ENCODE peak calls at places on chromosomes 3 and 15, in seven cellular contexts. T, U, B, Z, J, I and K are unnamed samples.

GRCh38 chr3:128746881-128747280 is 20.9 kb downstream of the RAB7A start:
- DNase-seq in T (no peak), U (no peak), B (no peak), Z (no peak), J (no peak), I (no peak), K (no peak)

GRCh38 chr15:90097475-90097874 is 4.8 kb downstream of the IDH2 start:
- DNase-seq in T (no peak), U (no peak), B (no peak), Z (no peak), J (no peak), I (no peak), K (no peak)

GRCh38 chr3:71713041-71713440 is 12.2 kb downstream of the EIF4E3 start:
- DNase-seq in T (no peak), U (no peak), B (no peak), Z (no peak), J (no peak), I (no peak), K (no peak)

GRCh38 chr3:15667484-15667883 is 65.9 kb downstream of the BTD start:
- DNase-seq in T (no peak), U (no peak), B (no peak), Z (no peak), J (no peak), I (no peak), K (no peak)

GRCh38 chr3:188686319-188686718 is 485.5 kb upstream of the TPRG1 start:
- DNase-seq in T (no peak), U (no peak), B (no peak), Z (no peak), J (no peak), I (no peak), K (no peak)

GRCh38 chr3:184874709-184875644 is 63.0 kb downstream of the VPS8 start:
- DNase-seq in T (peak), U (no peak), B (peak), Z (peak), J (peak), I (no peak), K (peak)

GRCh38 chr3:126659915-126660886 is 5.3 kb upstream of the TXNRD3 start:
- DNase-seq in T (peak), U (peak), B (no peak), Z (no peak), J (no peak), I (no peak), K (no peak)

GRCh38 chr3:8246070-8246469 is 255.6 kb upstream of the LMCD1 start:
- DNase-seq in T (no peak), U (no peak), B (no peak), Z (no peak), J (no peak), I (no peak), K (no peak)

GRCh38 chr15:27894645-27895044 is 204.5 kb downstream of the OCA2 start:
- DNase-seq in T (no peak), U (no peak), B (no peak), Z (no peak), J (no peak), I (no peak), K (no peak)

GRCh38 chr3:72683068-72683467 is 165.2 kb downstream of the SHQ1 start:
- DNase-seq in T (no peak), U (no peak), B (no peak), Z (no peak), J (no peak), I (no peak), K (no peak)

GRCh38 chr15:54772663-54773062 is 424.1 kb downstream of the RSL24D1 start:
- DNase-seq in T (peak), U (no peak), B (no peak), Z (no peak), J (no peak), I (no peak), K (no peak)

GRCh38 chr3:20422391-20422790 is 236.4 kb upstream of the SGO1 start:
- DNase-seq in T (no peak), U (no peak), B (no peak), Z (no peak), J (no peak), I (no peak), K (no peak)
- H3K18ac ChIP-seq in T (no peak), U (no peak), B (no peak), Z (no peak), J (no peak), I (no peak), K (no peak)

GRCh38 chr15:91916051-91916450 is 62.5 kb downstream of the SLCO3A1 start:
- DNase-seq in T (no peak), U (no peak), B (no peak), Z (no peak), J (no peak), I (no peak), K (no peak)
- H3K18ac ChIP-seq in T (no peak), U (no peak), B (no peak), Z (peak), J (no peak), I (no peak), K (no peak)

DNA sequence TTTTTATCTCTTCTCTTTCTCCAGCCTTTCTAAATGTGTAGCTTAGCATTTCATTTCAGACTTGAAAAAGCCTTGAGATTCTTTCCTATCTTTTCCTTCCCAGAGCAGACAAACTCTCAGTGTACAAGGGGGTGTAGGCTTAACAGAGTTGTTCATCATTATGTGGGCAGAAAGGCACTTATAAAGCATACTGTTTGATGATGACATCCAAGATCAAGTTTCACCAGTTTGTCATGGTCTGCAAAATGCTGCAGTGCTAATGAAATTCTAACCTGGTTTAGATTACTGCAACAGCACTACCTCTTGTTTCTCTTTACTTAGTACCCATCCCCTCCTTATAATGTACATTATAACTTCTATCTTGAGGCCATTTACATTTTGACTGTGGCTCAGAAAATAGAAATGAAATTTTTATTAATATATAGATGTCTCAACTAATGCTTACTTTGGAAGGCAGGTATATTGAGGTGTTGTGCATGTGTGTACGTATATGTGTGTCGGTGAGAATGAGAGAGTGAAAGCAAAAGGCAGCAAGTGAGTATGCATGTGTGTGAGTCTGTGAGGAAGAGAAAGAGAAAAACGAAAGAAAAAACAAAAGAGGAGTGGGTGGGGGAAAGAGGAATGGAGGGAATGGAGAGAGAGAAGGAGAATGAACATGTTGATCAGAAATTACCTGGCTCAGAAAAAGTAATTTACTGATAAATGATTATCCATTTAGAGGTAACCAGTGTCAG is 1043.6 kb downstream of the TUSC7 start:
- DNase-seq in T (no peak), U (no peak), B (peak), Z (no peak), J (no peak), I (no peak), K (peak)
- H3K18ac ChIP-seq in T (no peak), U (no peak), B (no peak), Z (no peak), J (no peak), I (no peak), K (no peak)

DNA sequence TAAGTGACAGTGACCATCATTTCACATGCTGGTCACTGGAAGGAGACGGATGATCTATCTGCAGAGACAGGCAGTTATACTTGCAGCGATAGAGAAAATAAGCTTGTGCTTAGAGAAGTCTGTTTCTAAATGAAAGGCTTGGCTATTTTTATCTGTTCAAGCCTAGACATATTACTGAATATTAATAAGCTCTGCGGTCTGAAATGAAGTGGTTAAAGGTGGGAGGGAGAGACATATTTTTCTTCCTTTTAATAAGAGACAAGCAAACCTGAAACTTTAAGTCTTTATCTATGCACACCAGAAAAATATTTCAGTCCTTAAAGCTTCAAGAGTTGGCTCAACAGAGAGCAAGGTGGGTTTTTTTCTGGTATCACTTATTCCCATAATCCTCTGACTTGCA is 99.0 kb downstream of the CD200R1L start:
- DNase-seq in T (no peak), U (no peak), B (no peak), Z (no peak), J (no peak), I (no peak), K (no peak)
- H3K18ac ChIP-seq in T (no peak), U (no peak), B (no peak), Z (no peak), J (no peak), I (no peak), K (no peak)

GRCh38 chr3:143472731-143473523 is 353.4 kb downstream of the CHST2 start:
- DNase-seq in T (no peak), U (no peak), B (no peak), Z (no peak), J (peak), I (no peak), K (no peak)

GRCh38 chr3:143469159-143469558 is 349.6 kb downstream of the CHST2 start:
- DNase-seq in T (no peak), U (no peak), B (no peak), Z (no peak), J (no peak), I (no peak), K (no peak)

GRCh38 chr3:143476965-143477640 is 357.5 kb downstream of the CHST2 start:
- DNase-seq in T (peak), U (no peak), B (no peak), Z (no peak), J (no peak), I (no peak), K (no peak)

GRCh38 chr3:143471705-143472104 is 352.1 kb downstream of the CHST2 start:
- DNase-seq in T (no peak), U (no peak), B (no peak), Z (no peak), J (no peak), I (no peak), K (no peak)
- H3K18ac ChIP-seq in T (no peak), U (no peak), B (no peak), Z (no peak), J (no peak), I (no peak), K (no peak)

DNA sequence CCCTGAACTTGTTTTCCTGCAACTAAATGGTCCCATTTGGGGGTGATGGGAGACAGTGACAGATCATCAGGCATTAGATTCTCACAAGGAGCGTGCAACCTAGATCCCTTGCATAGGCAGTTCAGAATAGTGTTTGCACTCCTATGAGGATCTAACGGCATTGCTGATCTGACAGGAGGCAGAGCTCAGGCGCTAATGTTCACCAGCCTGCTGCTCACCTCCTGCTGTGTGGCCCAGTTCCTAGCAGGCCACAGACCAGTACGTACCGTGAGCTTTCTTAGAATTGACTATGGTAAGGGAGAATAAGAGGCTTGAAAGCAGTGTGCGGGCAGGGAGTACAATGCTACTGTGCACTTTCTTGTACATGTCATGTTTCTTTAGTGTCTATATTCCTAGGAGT is 17.6 kb upstream of the PLA2G4E start:
- DNase-seq in T (no peak), U (no peak), B (no peak), Z (no peak), J (no peak), I (no peak), K (no peak)
- H3K18ac ChIP-seq in T (no peak), U (no peak), B (no peak), Z (no peak), J (no peak), I (no peak), K (no peak)

GRCh38 chr3:16768956-16769355 is 115.8 kb upstream of the PLCL2 start:
- DNase-seq in T (peak), U (no peak), B (no peak), Z (no peak), J (no peak), I (no peak), K (no peak)
- H3K18ac ChIP-seq in T (no peak), U (no peak), B (no peak), Z (no peak), J (no peak), I (no peak), K (no peak)

GRCh38 chr3:45215466-45215865 is 10.6 kb downstream of the TMEM158 start:
- DNase-seq in T (no peak), U (no peak), B (no peak), Z (no peak), J (no peak), I (no peak), K (no peak)
- H3K18ac ChIP-seq in T (no peak), U (no peak), B (peak), Z (peak), J (no peak), I (no peak), K (peak)

DNA sequence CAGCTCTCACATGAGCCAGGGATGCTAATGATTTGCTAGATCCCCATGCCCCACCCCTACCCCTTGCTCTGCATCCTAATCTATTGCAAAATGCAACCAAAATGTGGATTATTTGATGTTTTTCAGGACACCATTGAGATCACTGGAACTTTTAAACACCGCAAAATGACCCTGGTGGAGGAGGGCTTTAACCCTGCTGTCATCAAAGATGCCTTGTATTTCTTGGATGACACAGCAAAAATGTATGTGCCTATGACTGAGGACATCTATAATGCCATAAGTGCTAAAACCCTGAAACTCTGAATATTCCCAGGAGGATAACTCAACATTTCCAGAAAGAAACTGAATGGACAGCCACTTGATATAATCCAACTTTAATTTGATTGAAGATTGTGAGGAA is 29.7 kb downstream of the HDC start:
- DNase-seq in T (no peak), U (no peak), B (peak), Z (no peak), J (no peak), I (no peak), K (peak)
- H3K18ac ChIP-seq in T (no peak), U (no peak), B (no peak), Z (no peak), J (no peak), I (no peak), K (no peak)